ENCODE peak calls at places on chromosomes 3 and 15, in ten cellular contexts. E is kidney epithelial cell, B is fibroblast of lung, Z is astrocyte of the spinal cord, D is WERI-Rb-1, R is PC-3, Q is right atrium auricular region, I is cardiac fibroblast, C is lower lobe of right lung, O is psoas muscle. G is an unnamed sample.

GRCh38 chr3:197339841-197340520 is 41.6 kb upstream of the DLG1 start:
- DNase-seq in Q (no peak), I (peak; percentile 57), B (peak; percentile 51), C (no peak), O (peak; percentile 32), R (peak; percentile 60), E (no peak), D (no peak), Z (peak; percentile 81), G (peak; percentile 44)

GRCh38 chr3:141052570-141053069 is 1.5 kb downstream of the SPSB4 start:
- DNase-seq in E (no peak), O (peak; percentile 44), C (no peak), Q (no peak), I (no peak), R (no peak), B (no peak), D (peak; percentile 68), Z (no peak), G (peak; percentile 74)

GRCh38 chr3:46935168-46935858 is 41.2 kb downstream of the CCDC12 start:
- DNase-seq in O (peak; percentile 83), D (peak; percentile 24), Q (peak; percentile 95), I (peak; percentile 99), B (peak; percentile 98), E (peak; percentile 90), R (peak; percentile 93), C (peak; percentile 76), Z (peak; percentile 95), G (no peak)

GRCh38 chr3:38227989-38228388 is 37.6 kb upstream of the SLC22A13 start:
- DNase-seq in E (no peak), Q (no peak), C (no peak), O (no peak), Z (peak; percentile 55), R (peak; percentile 41), I (peak; percentile 70), D (no peak), B (peak; percentile 52), G (no peak)

GRCh38 chr15:90989040-90989768 is 5.1 kb downstream of the PRC1 start:
- DNase-seq in O (no peak), Z (no peak), R (no peak), D (no peak), Q (no peak), C (no peak), B (no peak), I (no peak), E (no peak), G (no peak)

GRCh38 chr3:27556854-27557253 is 72.7 kb upstream of the SLC4A7 start:
- DNase-seq in B (peak; percentile 78), I (peak; percentile 76), O (no peak), Z (peak; percentile 49), Q (no peak), C (no peak), R (peak; percentile 37), E (no peak), D (no peak), G (no peak)

GRCh38 chr3:194691481-194692281 is 6.0 kb downstream of the FAM43A start:
- DNase-seq in B (no peak), E (no peak), Q (no peak), R (no peak), I (no peak), O (no peak), Z (no peak), D (no peak), C (no peak), G (peak; percentile 30)

GRCh38 chr3:57918123-57918837 is 89.9 kb upstream of the FLNB start:
- DNase-seq in Q (no peak), B (peak; percentile 92), Z (peak; percentile 80), R (peak; percentile 90), E (peak; percentile 12), C (no peak), O (no peak), D (no peak), I (peak; percentile 69), G (no peak)

GRCh38 chr15:58467121-58467721 is 35.4 kb downstream of the LIPC start:
- DNase-seq in Q (no peak), I (no peak), O (no peak), Z (peak; percentile 65), R (no peak), B (peak; percentile 34), D (no peak), E (peak; percentile 98), C (no peak), G (peak; percentile 51)

GRCh38 chr3:25820816-25821486 is 31.1 kb downstream of the OXSM start:
- DNase-seq in I (no peak), D (no peak), C (no peak), E (no peak), Z (no peak), R (no peak), Q (no peak), O (no peak), B (no peak), G (no peak)

GRCh38 chr3:187040637-187041361 is 98.5 kb downstream of the RPL39L start:
- DNase-seq in Q (no peak), Z (peak; percentile 21), I (peak; percentile 64), C (no peak), D (no peak), R (peak; percentile 39), E (no peak), O (no peak), B (peak; percentile 71), G (no peak)

GRCh38 chr3:44596631-44597030 is 11.9 kb downstream of the ZNF660 start:
- DNase-seq in O (no peak), C (no peak), I (no peak), D (no peak), E (no peak), Z (no peak), R (no peak), Q (no peak), B (no peak), G (no peak)

GRCh38 chr3:73547427-73548036 is 77.2 kb downstream of the PDZRN3 start:
- DNase-seq in I (peak; percentile 93), Z (peak; percentile 81), Q (no peak), E (no peak), R (no peak), D (no peak), B (peak; percentile 83), C (no peak), O (no peak), G (no peak)

GRCh38 chr3:144770813-144771400 is 799.3 kb downstream of the DIPK2A start:
- DNase-seq in O (no peak), R (peak; percentile 45), Z (peak; percentile 59), Q (no peak), E (peak; percentile 7), B (peak; percentile 30), C (no peak), D (no peak), I (peak; percentile 71), G (no peak)

GRCh38 chr3:129119365-129120100 is 2.1 kb downstream of the RAB43 start:
- DNase-seq in D (no peak), I (no peak), R (peak; percentile 8), Z (no peak), B (no peak), C (peak; percentile 49), Q (no peak), E (no peak), O (no peak), G (no peak)

GRCh38 chr3:125042725-125043406 is 12.9 kb downstream of the HEG1 start:
- DNase-seq in B (peak; percentile 56), Z (peak; percentile 59), C (no peak), E (no peak), Q (peak; percentile 82), O (peak; percentile 53), D (no peak), I (peak; percentile 72), R (no peak), G (no peak)

GRCh38 chr3:125048282-125048681 is 7.5 kb downstream of the HEG1 start:
- DNase-seq in Z (no peak), E (no peak), R (no peak), Q (no peak), D (peak; percentile 45), C (no peak), O (no peak), I (peak; percentile 31), B (no peak), G (no peak)

GRCh38 chr3:125045194-125045593 is 10.6 kb downstream of the HEG1 start:
- DNase-seq in D (no peak), I (peak; percentile 52), B (no peak), R (no peak), Z (no peak), E (no peak), C (no peak), Q (no peak), O (no peak), G (no peak)

GRCh38 chr3:125043599-125044151 is 12.1 kb downstream of the HEG1 start:
- DNase-seq in Q (no peak), C (no peak), O (peak; percentile 63), E (no peak), B (no peak), D (no peak), Z (no peak), R (no peak), I (peak; percentile 26), G (no peak)

GRCh38 chr3:125045965-125046364 is 9.8 kb downstream of the HEG1 start:
- DNase-seq in B (peak; percentile 92), D (no peak), R (peak; percentile 40), E (no peak), Z (peak; percentile 87), C (no peak), I (peak; percentile 62), Q (no peak), O (no peak), G (no peak)
- TF ChIP-seq CTCF in B (peak; percentile 32), D (no peak), R (no peak), E (peak; percentile 31), Z (peak; percentile 51), C (no peak), I (peak; percentile 57), Q (no peak), O (no peak), G (no peak)

DNA sequence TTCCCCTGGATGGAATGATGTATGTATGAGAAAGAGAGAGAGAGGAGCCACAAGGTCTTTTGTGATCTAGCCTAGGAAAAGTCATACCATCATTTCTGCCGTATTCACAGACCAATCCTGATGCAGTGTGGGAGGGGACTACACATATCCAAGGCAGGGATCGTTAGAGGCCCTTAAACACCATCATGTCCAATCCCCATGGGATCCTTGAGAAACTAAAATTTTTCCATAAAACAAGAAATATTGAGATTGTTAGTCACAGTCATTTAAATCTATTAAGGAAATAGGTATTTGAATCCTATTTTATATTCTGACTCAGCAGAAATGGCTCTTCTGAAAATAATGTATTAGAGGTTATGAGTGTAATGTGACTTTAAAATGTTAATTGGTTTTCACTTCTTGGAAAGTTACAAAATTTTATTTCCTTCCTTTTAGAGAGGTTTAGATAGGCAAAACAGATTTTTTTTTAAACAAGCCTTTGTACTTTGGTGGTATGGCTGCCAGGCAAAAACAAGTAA is 65.1 kb upstream of the TSC22D2 start:
- DNase-seq in R (no peak), C (no peak), I (no peak), Z (no peak), B (no peak), Q (no peak), O (no peak), E (no peak), D (no peak), G (no peak)
- TF ChIP-seq CTCF in R (no peak), C (no peak), I (no peak), Z (no peak), B (no peak), Q (no peak), O (no peak), E (no peak), D (no peak), G (no peak)

GRCh38 chr3:156535162-156535627 is 19.7 kb downstream of the SSR3 start:
- DNase-seq in I (peak; percentile 98), O (peak; percentile 63), E (peak; percentile 99), Q (peak; percentile 90), Z (peak; percentile 100), R (peak; percentile 97), D (no peak), C (peak; percentile 55), B (peak; percentile 100), G (no peak)
- TF ChIP-seq CTCF in I (peak; percentile 21), O (peak; percentile 17), E (peak; percentile 32), Q (no peak), Z (peak; percentile 20), R (peak; percentile 71), D (no peak), C (no peak), B (peak; percentile 34), G (no peak)

GRCh38 chr3:136861890-136862610 is at the start of gene NCK1:
- DNase-seq in C (peak; percentile 99), O (peak; percentile 99), Z (peak; percentile 99), Q (peak; percentile 99), D (peak; percentile 98), R (peak; percentile 93), I (peak; percentile 99), E (peak; percentile 86), B (peak; percentile 99), G (peak; percentile 97)
- TF ChIP-seq CTCF in C (peak; percentile 27), O (peak; percentile 6), Z (peak; percentile 21), Q (no peak), D (peak; percentile 7), R (peak; percentile 12), I (peak; percentile 13), E (peak; percentile 18), B (no peak), G (no peak)